ENCODE peak calls at places on chromosomes 4 and X, in nine cellular contexts. B is omental fat pad, W is GM10248, M is coronary artery, Y is mesothelial cell of epicardium, U is suprapubic skin, A is natural killer cell, Z is colonic mucosa, Q is fibroblast of lung. J is an unnamed sample.

GRCh38 chr4:7963691-7964090 is 24.0 kb upstream of the AFAP1 start:
- DNase-seq in M (no peak), W (no peak), A (no peak), U (no peak), Q (no peak), Z (no peak), Y (no peak), B (no peak), J (no peak)

GRCh38 chrX:106917830-106918500 is 2.2 kb upstream of the CLDN2 start:
- DNase-seq in W (no peak), M (no peak), A (no peak), Q (peak; percentile 79), B (no peak), Y (no peak), Z (no peak), U (no peak), J (no peak)

GRCh38 chr4:68368566-68369473 is 18.9 kb upstream of the YTHDC1 start:
- DNase-seq in Y (no peak), Q (peak; percentile 80), Z (no peak), A (no peak), W (no peak), B (no peak), U (no peak), M (no peak), J (no peak)

GRCh38 chrX:80808854-80809493 is 703 bp downstream of the BRWD3 start:
- DNase-seq in U (peak; percentile 69), Y (no peak), B (no peak), Z (peak; percentile 41), Q (peak; percentile 1), A (peak; percentile 18), M (peak; percentile 72), W (no peak), J (no peak)

GRCh38 chr4:119131160-119131559 is 4.5 kb upstream of the MYOZ2 start:
- DNase-seq in U (no peak), Y (no peak), Z (no peak), Q (no peak), B (no peak), A (no peak), W (no peak), M (no peak), J (no peak)

GRCh38 chrX:143648705-143649104 is 12.8 kb upstream of the SLITRK4 start:
- DNase-seq in Q (no peak), Y (no peak), U (no peak), W (no peak), B (no peak), A (no peak), M (no peak), Z (no peak), J (no peak)

GRCh38 chr4:56958111-56958517 is 19.3 kb downstream of the NOA1 start:
- DNase-seq in A (no peak), Z (peak; percentile 69), M (peak; percentile 91), W (no peak), B (peak; percentile 38), U (peak; percentile 92), Y (no peak), Q (peak; percentile 97), J (peak; percentile 89)

GRCh38 chrX:118727686-118728339 is 407 bp downstream of the IL13RA1 start:
- DNase-seq in Q (peak; percentile 36), W (no peak), Z (peak; percentile 40), B (no peak), U (peak; percentile 73), M (peak; percentile 81), A (no peak), Y (peak; percentile 43), J (no peak)

GRCh38 chrX:153806999-153807575 is 12.6 kb downstream of the SSR4 start:
- DNase-seq in Y (no peak), A (no peak), Q (no peak), B (no peak), Z (no peak), U (no peak), M (no peak), W (no peak), J (no peak)

GRCh38 chr4:8188085-8188484 is 11.0 kb upstream of the SH3TC1 start:
- DNase-seq in M (no peak), Y (no peak), B (no peak), W (no peak), A (no peak), Z (no peak), Q (no peak), U (no peak), J (no peak)

GRCh38 chr4:54695359-54696149 is 37.8 kb downstream of the KIT start:
- DNase-seq in A (no peak), Q (no peak), U (no peak), Y (no peak), B (no peak), W (no peak), M (no peak), Z (no peak), J (no peak)

GRCh38 chr4:63379750-63380522 is 1029.3 kb downstream of the TECRL start:
- DNase-seq in U (no peak), Y (no peak), B (no peak), Q (no peak), W (no peak), A (no peak), M (peak; percentile 41), Z (no peak), J (no peak)

GRCh38 chr4:180059216-180059881 is 2183.9 kb upstream of the TENM3 start:
- DNase-seq in B (no peak), A (no peak), W (peak; percentile 32), Z (peak; percentile 23), Y (peak; percentile 42), U (no peak), Q (peak; percentile 8), M (no peak), J (no peak)

GRCh38 chr4:174036111-174036510 is 247.4 kb downstream of the FBXO8 start:
- DNase-seq in B (no peak), Q (no peak), U (no peak), Y (no peak), A (no peak), Z (no peak), M (no peak), W (no peak), J (no peak)

GRCh38 chr4:9937078-9937477 is 84.2 kb downstream of the SLC2A9 start:
- DNase-seq in W (no peak), B (no peak), M (no peak), Q (no peak), Z (no peak), U (peak; percentile 9), Y (no peak), A (no peak), J (no peak)

GRCh38 chrX:69133561-69134542 is 31.4 kb downstream of the PJA1 start:
- DNase-seq in Z (peak; percentile 21), U (no peak), Y (no peak), A (no peak), Q (peak; percentile 77), B (no peak), W (no peak), M (no peak), J (no peak)

GRCh38 chr4:72527038-72527646 is 41.9 kb downstream of the ADAMTS3 start:
- DNase-seq in B (no peak), W (no peak), U (no peak), M (no peak), Q (peak; percentile 7), Y (no peak), Z (no peak), A (no peak), J (no peak)
- TF ChIP-seq CTCF in B (no peak), W (no peak), U (no peak), M (no peak), Q (no peak), Y (peak; percentile 30), Z (no peak), A (no peak), J (no peak)

GRCh38 chrX:74535633-74536141 is 78.7 kb downstream of the RLIM start:
- DNase-seq in B (peak; percentile 47), W (peak; percentile 48), A (peak; percentile 29), Y (peak; percentile 48), Z (peak; percentile 80), U (peak; percentile 72), Q (peak; percentile 82), M (peak; percentile 86), J (peak; percentile 48)

GRCh38 chrX:74534569-74535038 is 79.8 kb downstream of the RLIM start:
- DNase-seq in Y (no peak), Q (peak; percentile 74), M (no peak), U (no peak), B (no peak), Z (no peak), W (peak; percentile 21), A (no peak), J (no peak)

GRCh38 chrX:74537011-74537390 is 77.4 kb downstream of the RLIM start:
- DNase-seq in B (peak; percentile 25), M (no peak), Y (no peak), U (no peak), Q (peak; percentile 38), W (no peak), Z (no peak), A (no peak), J (no peak)

GRCh38 chrX:74535211-74535621 is 79.2 kb downstream of the RLIM start:
- DNase-seq in B (no peak), Y (no peak), W (peak; percentile 40), U (no peak), A (no peak), Z (peak; percentile 24), Q (peak; percentile 63), M (no peak), J (no peak)

GRCh38 chrX:74536142-74537010 is 78.0 kb downstream of the RLIM start:
- DNase-seq in W (peak; percentile 64), A (no peak), Y (peak; percentile 65), U (peak; percentile 84), M (peak; percentile 91), B (peak; percentile 57), Z (peak; percentile 77), Q (peak; percentile 90), J (peak; percentile 50)
- TF ChIP-seq CTCF in W (peak; percentile 0), A (no peak), Y (no peak), U (no peak), M (peak; percentile 11), B (no peak), Z (peak; percentile 24), Q (peak; percentile 30), J (peak; percentile 53)

GRCh38 chrX:135432881-135433521 is 11.3 kb downstream of the SMIM10L2A start:
- DNase-seq in Q (no peak), M (no peak), W (no peak), Y (no peak), Z (no peak), U (no peak), A (no peak), B (no peak), J (no peak)
- TF ChIP-seq CTCF in Q (no peak), M (no peak), W (no peak), Y (no peak), Z (no peak), U (no peak), A (no peak), B (no peak), J (no peak)

GRCh38 chr4:77701111-77701510 is 95.5 kb downstream of the CXCL13 start:
- DNase-seq in U (no peak), B (no peak), W (no peak), M (no peak), Z (no peak), Y (no peak), Q (no peak), A (no peak), J (no peak)

GRCh38 chr4:77697860-77698599 is 92.4 kb downstream of the CXCL13 start:
- DNase-seq in W (no peak), B (no peak), Q (peak; percentile 68), Z (peak; percentile 63), Y (no peak), M (no peak), A (no peak), U (no peak), J (no peak)

GRCh38 chr4:77695769-77696168 is 90.1 kb downstream of the CXCL13 start:
- DNase-seq in Z (no peak), W (no peak), U (no peak), Y (no peak), B (no peak), A (no peak), M (no peak), Q (peak; percentile 98), J (no peak)

GRCh38 chr4:77699731-77700210 is 94.2 kb downstream of the CXCL13 start:
- DNase-seq in Q (peak; percentile 92), Z (no peak), B (no peak), W (no peak), M (no peak), A (no peak), Y (no peak), U (no peak), J (no peak)
- TF ChIP-seq CTCF in Q (no peak), Z (no peak), B (no peak), W (no peak), M (no peak), A (no peak), Y (no peak), U (no peak), J (no peak)

J was measured in CD14-positive monocyte.